ENCODE peak calls at places on chromosome 6, in five cellular contexts. W is activated CD8-positive, alpha-beta T cell treated with anti-CD3 and anti-CD28 coated beads for 36 hours; P is CD4-positive, alpha-beta memory T cell; M is HFF-Myc; A is AG10803. T is an unnamed sample.

GRCh38 chr6:44074383-44075136 is 52.7 kb downstream of the MRPL14 start:
- DNase-seq in W (peak), P (peak), M (no peak), A (peak), T (no peak)

GRCh38 chr6:113190170-113190569 is 667.0 kb upstream of the MARCKS start:
- DNase-seq in W (no peak), P (no peak), M (no peak), A (no peak), T (no peak)

GRCh38 chr6:117265425-117266266 is at the start of gene VGLL2:
- DNase-seq in W (no peak), P (no peak), M (no peak), A (peak), T (no peak)

GRCh38 chr6:43128926-43129325 is 42.1 kb upstream of the SRF start:
- DNase-seq in W (no peak), P (no peak), M (no peak), A (peak), T (no peak)

GRCh38 chr6:33758807-33759206 is 12.1 kb upstream of the IP6K3 start:
- DNase-seq in W (no peak), P (no peak), M (no peak), A (no peak), T (no peak)

GRCh38 chr6:130602151-130602770 is 224.9 kb upstream of the SMLR1 start:
- DNase-seq in W (peak), P (no peak), M (peak), A (peak), T (peak)

GRCh38 chr6:41939091-41939847 is 2.3 kb downstream of the CCND3 start:
- DNase-seq in W (peak), P (no peak), M (no peak), A (peak), T (no peak)

GRCh38 chr6:453152-453551 is 61.6 kb downstream of the IRF4 start:
- DNase-seq in W (no peak), P (no peak), M (no peak), A (peak), T (no peak)

GRCh38 chr6:157107915-157108651 is 215.2 kb downstream of the TMEM242 start:
- DNase-seq in W (peak), P (no peak), M (peak), A (peak), T (peak)

GRCh38 chr6:136420853-136421252 is 129.4 kb downstream of the MAP7 start:
- DNase-seq in W (no peak), P (no peak), M (no peak), A (no peak), T (no peak)

GRCh38 chr6:44269921-44270525 is at the start of gene TMEM151B:
- DNase-seq in W (peak), P (no peak), M (no peak), A (no peak), T (no peak)

GRCh38 chr6:119962505-119962904 is 612.9 kb upstream of the MAN1A1 start:
- DNase-seq in W (no peak), P (no peak), M (no peak), A (no peak), T (no peak)

GRCh38 chr6:128580224-128581110 is 60.1 kb upstream of the PTPRK start:
- DNase-seq in W (no peak), P (no peak), M (no peak), A (no peak), T (no peak)

GRCh38 chr6:164151161-164151728 is 736.7 kb downstream of the QKI start:
- DNase-seq in W (no peak), P (no peak), M (no peak), A (no peak), T (no peak)

GRCh38 chr6:52909131-52909530 is 367 bp downstream of the GSTA3 start:
- DNase-seq in W (no peak), P (no peak), M (no peak), A (no peak), T (no peak)

GRCh38 chr6:43812850-43813584 is 43.0 kb downstream of the VEGFA start:
- DNase-seq in W (peak), P (no peak), M (no peak), A (no peak), T (no peak)

GRCh38 chr6:36954262-36954931 is at the start of gene PI16:
- DNase-seq in W (no peak), P (peak), M (no peak), A (no peak), T (no peak)

GRCh38 chr6:117498159-117498558 is 15.7 kb downstream of the DCBLD1 start:
- DNase-seq in W (no peak), P (no peak), M (peak), A (peak), T (peak)

GRCh38 chr6:125818225-125818657 is 27.5 kb downstream of the NCOA7 start:
- DNase-seq in W (no peak), P (no peak), M (no peak), A (peak), T (peak)

GRCh38 chr6:10205892-10206291 is 209.0 kb downstream of the TFAP2A start:
- DNase-seq in W (no peak), P (no peak), M (no peak), A (no peak), T (no peak)

GRCh38 chr6:117481278-117481925 is 1.1 kb upstream of the DCBLD1 start:
- DNase-seq in W (peak), P (peak), M (no peak), A (no peak), T (no peak)

GRCh38 chr6:38279423-38279822 is 360.3 kb downstream of the BTBD9 start:
- DNase-seq in W (no peak), P (no peak), M (no peak), A (peak), T (no peak)